ENCODE peak calls at places on chromosomes 3 and 15, in seven cellular contexts. H is fibroblast of mammary gland, K is cardiac muscle cell, I is brain microvascular endothelial cell, X is PC-3, U is right lobe of liver, D is fibroblast of lung. P is an unnamed sample.

GRCh38 chr3:37217098-37217849 is 42.9 kb upstream of the LRRFIP2 start:
- DNase-seq in H (no peak), K (no peak), I (no peak), X (no peak), U (no peak), D (no peak), P (no peak)

GRCh38 chr15:75019916-75020315 is 3.5 kb upstream of the PPCDC start:
- DNase-seq in H (no peak), K (no peak), I (no peak), X (no peak), U (no peak), D (no peak), P (no peak)

GRCh38 chr15:63324770-63325169 is 47.4 kb downstream of the APH1B start:
- DNase-seq in H (no peak), K (no peak), I (no peak), X (no peak), U (no peak), D (no peak), P (no peak)

GRCh38 chr3:189868061-189868460 is 236.9 kb downstream of the TP63 start:
- DNase-seq in H (no peak), K (no peak), I (no peak), X (no peak), U (no peak), D (no peak), P (no peak)

GRCh38 chr3:113287818-113288648 is 76.7 kb downstream of the BOC start:
- DNase-seq in H (peak), K (peak), I (peak), X (peak), U (no peak), D (peak), P (peak)

GRCh38 chr3:179541596-179541995 is 21.1 kb upstream of the ACTL6A start:
- DNase-seq in H (no peak), K (no peak), I (no peak), X (no peak), U (no peak), D (no peak), P (no peak)

GRCh38 chr3:194772241-194773000 is 86.7 kb downstream of the FAM43A start:
- DNase-seq in H (no peak), K (no peak), I (no peak), X (no peak), U (no peak), D (no peak), P (no peak)

GRCh38 chr3:42032693-42033349 is 58.3 kb upstream of the TRAK1 start:
- DNase-seq in H (peak), K (no peak), I (peak), X (no peak), U (peak), D (peak), P (peak)

GRCh38 chr3:138729279-138729678 is 105.4 kb downstream of the PIK3CB start:
- DNase-seq in H (no peak), K (no peak), I (no peak), X (no peak), U (no peak), D (no peak), P (no peak)

GRCh38 chr3:148916132-148916531 is 51.0 kb downstream of the CPA3 start:
- DNase-seq in H (no peak), K (no peak), I (no peak), X (no peak), U (no peak), D (no peak), P (no peak)

GRCh38 chr3:17905996-17906395 is 163.6 kb upstream of the TBC1D5 start:
- DNase-seq in H (no peak), K (no peak), I (no peak), X (no peak), U (no peak), D (peak), P (no peak)

GRCh38 chr3:9945358-9945757 is 6.8 kb downstream of the PRRT3 start:
- DNase-seq in H (no peak), K (no peak), I (no peak), X (no peak), U (no peak), D (no peak), P (no peak)

GRCh38 chr3:123749716-123750115 is 134.4 kb downstream of the MYLK start:
- DNase-seq in H (peak), K (no peak), I (peak), X (peak), U (no peak), D (peak), P (peak)

GRCh38 chr3:90091557-90091956 is 984.1 kb downstream of the EPHA3 start:
- DNase-seq in H (peak), K (peak), I (peak), X (peak), U (no peak), D (peak), P (peak)

GRCh38 chr3:144746631-144747030 is 775.0 kb downstream of the DIPK2A start:
- DNase-seq in H (no peak), K (no peak), I (peak), X (no peak), U (no peak), D (no peak), P (peak)

GRCh38 chr3:140630866-140631265 is 47.0 kb upstream of the TRIM42 start:
- DNase-seq in H (peak), K (no peak), I (peak), X (no peak), U (no peak), D (peak), P (peak)

GRCh38 chr15:66625974-66626373 is 60.2 kb upstream of the LCTL start:
- DNase-seq in H (no peak), K (no peak), I (no peak), X (peak), U (no peak), D (no peak), P (no peak)

GRCh38 chr3:180601688-180602666 is at the start of gene TTC14:
- DNase-seq in H (peak), K (peak), I (peak), X (peak), U (peak), D (peak), P (peak)

GRCh38 chr15:37880009-37880834 is 54.2 kb upstream of the TMCO5A start:
- DNase-seq in H (peak), K (peak), I (peak), X (peak), U (no peak), D (peak), P (peak)

GRCh38 chr15:37880835-37881153 is 53.6 kb upstream of the TMCO5A start:
- DNase-seq in H (no peak), K (no peak), I (no peak), X (no peak), U (no peak), D (no peak), P (no peak)

GRCh38 chr15:37876900-37877299 is 57.5 kb upstream of the TMCO5A start:
- DNase-seq in H (no peak), K (no peak), I (no peak), X (peak), U (no peak), D (no peak), P (no peak)

GRCh38 chr15:37881237-37882013 is 53.0 kb upstream of the TMCO5A start:
- DNase-seq in H (no peak), K (no peak), I (no peak), X (no peak), U (no peak), D (no peak), P (no peak)

GRCh38 chr15:37877851-37878577 is 56.4 kb upstream of the TMCO5A start:
- DNase-seq in H (peak), K (no peak), I (peak), X (peak), U (no peak), D (peak), P (peak)
- H3K4me3 ChIP-seq in H (no peak), K (no peak), I (no peak), X (peak), U (no peak), D (no peak), P (no peak)

DNA sequence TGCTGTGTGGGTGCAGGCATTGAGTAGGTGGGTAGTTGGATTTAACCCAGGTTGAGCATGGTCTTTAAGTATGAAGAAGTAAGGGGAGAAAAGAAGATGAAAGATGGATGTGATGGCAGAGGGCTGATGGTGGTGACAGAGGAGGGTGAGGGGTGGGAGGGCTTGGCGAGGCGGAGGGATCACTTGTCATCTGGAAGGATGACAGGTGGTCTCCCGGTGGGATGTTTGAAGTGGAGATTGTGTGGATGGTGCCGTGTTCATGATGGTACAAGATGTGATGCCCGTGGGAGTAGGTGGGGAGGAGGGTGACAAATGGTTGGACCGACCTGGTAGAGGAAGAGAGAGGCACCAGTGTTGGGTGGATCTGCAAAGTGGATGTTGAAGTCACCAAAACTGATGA is 208.8 kb downstream of the RPLP1 start:
- DNase-seq in H (no peak), K (no peak), I (no peak), X (no peak), U (peak), D (no peak), P (no peak)
- TF ChIP-seq CTCF in H (no peak), K (no peak), I (no peak), X (no peak), U (no peak), D (no peak), P (no peak)

GRCh38 chr15:85852969-85853368 is 58.2 kb upstream of the KLHL25 start:
- DNase-seq in H (no peak), K (no peak), I (no peak), X (no peak), U (no peak), D (no peak), P (no peak)

GRCh38 chr15:85849946-85850345 is 55.2 kb upstream of the KLHL25 start:
- DNase-seq in H (no peak), K (no peak), I (no peak), X (no peak), U (no peak), D (no peak), P (no peak)

GRCh38 chr15:85858586-85859375 is 64.1 kb upstream of the KLHL25 start:
- DNase-seq in H (peak), K (peak), I (peak), X (peak), U (peak), D (peak), P (peak)

GRCh38 chr15:85859671-85860070 is 64.9 kb upstream of the KLHL25 start:
- DNase-seq in H (no peak), K (no peak), I (no peak), X (no peak), U (no peak), D (no peak), P (no peak)

GRCh38 chr15:85854345-85855097 is 59.8 kb upstream of the KLHL25 start:
- DNase-seq in H (peak), K (peak), I (peak), X (peak), U (peak), D (peak), P (peak)
- H3K4me3 ChIP-seq in H (no peak), K (no peak), I (no peak), X (peak), U (no peak), D (no peak), P (no peak)

GRCh38 chr3:12479919-12480425 is 4.3 kb upstream of the TSEN2 start:
- DNase-seq in H (peak), K (peak), I (no peak), X (peak), U (no peak), D (peak), P (peak)
- TF ChIP-seq CTCF in H (peak), K (peak), I (peak), X (peak), U (peak), D (peak), P (peak)

GRCh38 chr15:39394534-39394933 is 186.3 kb upstream of the THBS1 start:
- DNase-seq in H (no peak), K (no peak), I (no peak), X (peak), U (no peak), D (no peak), P (no peak)
- H3K4me3 ChIP-seq in H (no peak), K (no peak), I (no peak), X (no peak), U (no peak), D (no peak), P (no peak)

DNA sequence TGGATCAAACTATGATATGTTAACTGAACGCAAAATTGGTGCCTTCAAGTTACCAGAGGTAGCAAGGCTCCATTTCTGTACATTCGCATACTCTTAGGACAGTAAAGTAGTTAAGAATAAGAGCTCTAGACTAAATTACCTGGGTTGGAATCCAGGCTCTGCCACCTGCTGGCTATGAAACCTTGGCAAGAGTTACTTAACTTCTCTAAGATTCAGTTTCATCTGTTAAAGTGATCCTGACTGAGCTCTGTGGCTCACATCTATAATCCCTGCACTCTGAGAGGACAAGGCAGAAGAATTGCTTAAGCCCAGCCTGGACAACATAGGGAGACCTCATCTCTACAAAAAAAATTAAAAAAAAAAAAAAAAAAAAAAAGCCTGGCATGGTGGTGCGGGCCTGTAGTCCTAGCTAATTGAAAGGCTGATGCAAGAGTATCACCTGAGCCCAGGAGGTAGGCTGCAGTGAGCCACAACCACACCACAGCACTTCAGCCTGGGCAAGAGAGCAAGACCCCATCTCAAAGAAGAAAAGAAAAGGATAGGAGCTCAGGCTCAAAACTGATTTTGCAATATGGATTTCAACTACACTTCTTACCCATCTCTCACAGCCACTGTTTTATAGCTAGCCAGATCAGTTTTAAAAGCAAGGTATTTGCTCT is 21.3 kb downstream of the GSK3B start:
- DNase-seq in H (no peak), K (no peak), I (no peak), X (peak), U (no peak), D (no peak), P (no peak)
- TF ChIP-seq CTCF in H (no peak), K (no peak), I (peak), X (peak), U (peak), D (no peak), P (no peak)

GRCh38 chr15:100373942-100374341 is 32.2 kb upstream of the ADAMTS17 start:
- DNase-seq in H (no peak), K (no peak), I (no peak), X (no peak), U (no peak), D (no peak), P (no peak)
- H3K4me3 ChIP-seq in H (no peak), K (no peak), I (no peak), X (no peak), U (peak), D (no peak), P (no peak)

GRCh38 chr3:126743781-126744180 is 39.7 kb downstream of the CHCHD6 start:
- DNase-seq in H (no peak), K (no peak), I (no peak), X (no peak), U (peak), D (no peak), P (no peak)

GRCh38 chr3:126747768-126748167 is 43.7 kb downstream of the CHCHD6 start:
- DNase-seq in H (no peak), K (peak), I (no peak), X (no peak), U (no peak), D (no peak), P (no peak)

GRCh38 chr3:126745760-126746394 is 41.8 kb downstream of the CHCHD6 start:
- DNase-seq in H (no peak), K (peak), I (no peak), X (no peak), U (peak), D (no peak), P (no peak)

GRCh38 chr3:126748701-126749546 is 44.9 kb downstream of the CHCHD6 start:
- DNase-seq in H (no peak), K (peak), I (no peak), X (no peak), U (no peak), D (no peak), P (no peak)

GRCh38 chr3:126746395-126747177 is 42.5 kb downstream of the CHCHD6 start:
- DNase-seq in H (peak), K (peak), I (peak), X (peak), U (peak), D (peak), P (peak)
- TF ChIP-seq CTCF in H (no peak), K (peak), I (peak), X (no peak), U (no peak), D (peak), P (peak)

DNA sequence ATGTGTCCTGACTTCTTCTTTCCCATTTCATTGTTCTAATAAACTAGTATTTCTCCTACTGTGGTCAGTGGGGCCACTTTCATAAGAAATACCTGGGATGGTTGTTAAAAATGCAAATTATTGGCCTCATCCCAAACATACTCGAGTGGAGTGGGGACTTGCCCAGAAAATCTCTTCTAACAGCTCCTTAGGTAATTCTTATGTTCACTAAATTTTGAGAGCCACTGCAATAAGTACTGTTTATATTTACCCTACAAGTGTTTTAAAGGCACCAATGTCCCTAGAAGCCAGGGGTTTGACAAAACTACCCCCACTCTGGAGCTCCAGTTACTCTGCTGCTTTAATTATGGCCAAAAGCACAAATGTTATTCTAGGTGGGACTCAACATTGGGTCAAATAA is 70.0 kb upstream of the ACP3 start:
- DNase-seq in H (no peak), K (no peak), I (no peak), X (no peak), U (no peak), D (no peak), P (no peak)
- H3K4me3 ChIP-seq in H (no peak), K (no peak), I (no peak), X (no peak), U (no peak), D (no peak), P (no peak)

P was measured in cardiac fibroblast.